ENCODE peak calls at places on chromosomes 13 and 19, in four cellular contexts. A is HepG2, H is GM12878, L is A549. C is an unnamed sample.

GRCh38 chr13:102392810-102393209 is 9.0 kb downstream of the FGF14 start:
- DNase-seq in A (no peak), L (no peak), H (no peak), C (no peak)

GRCh38 chr13:113539176-113539575 is 45.4 kb upstream of the TFDP1 start:
- DNase-seq in A (no peak), H (no peak), L (no peak), C (no peak)

GRCh38 chr13:66009241-66009640 is 1220.9 kb downstream of the PCDH9 start:
- DNase-seq in H (no peak), L (no peak), A (no peak), C (no peak)

GRCh38 chr13:77000475-77000874 is 8.6 kb downstream of the CLN5 start:
- DNase-seq in L (no peak), A (no peak), H (no peak), C (no peak)

GRCh38 chr13:31749929-31750328 is 10.6 kb downstream of the RXFP2 start:
- DNase-seq in H (no peak), A (no peak), L (no peak), C (no peak)

GRCh38 chr19:44927746-44928145 is 13.3 kb downstream of the APOC1 start:
- DNase-seq in H (no peak), A (no peak), L (no peak), C (no peak)

GRCh38 chr13:71870036-71870435 is 3.0 kb upstream of the DACH1 start:
- DNase-seq in A (no peak), H (no peak), L (no peak), C (no peak)

GRCh38 chr19:44401108-44401786 is at the start of gene ZNF285:
- DNase-seq in A (peak; percentile 84), H (peak; percentile 1), L (peak; percentile 99), C (peak; percentile 87)

GRCh38 chr13:114109646-114110045 is 22.8 kb downstream of the RASA3 start:
- DNase-seq in H (no peak), A (no peak), L (no peak), C (no peak)

GRCh38 chr19:17138937-17139598 is 63.5 kb downstream of the MYO9B start:
- DNase-seq in L (no peak), H (no peak), A (peak; percentile 52), C (no peak)

GRCh38 chr13:98394820-98395510 is 181.9 kb downstream of the STK24 start:
- DNase-seq in A (no peak), H (no peak), L (no peak), C (no peak)

GRCh38 chr19:850221-850978 is 1.7 kb upstream of the ELANE start:
- DNase-seq in A (no peak), H (no peak), L (peak; percentile 92), C (peak; percentile 41)

GRCh38 chr13:112693831-112694497 is 4.1 kb downstream of the ATP11A start:
- DNase-seq in A (no peak), H (no peak), L (no peak), C (no peak)

GRCh38 chr13:49308104-49308875 is 60.6 kb downstream of the CDADC1 start:
- DNase-seq in A (peak; percentile 63), L (no peak), H (no peak), C (no peak)

GRCh38 chr13:30880151-30880551 is 25.9 kb upstream of the MEDAG start:
- DNase-seq in A (no peak), L (no peak), H (no peak), C (no peak)

GRCh38 chr19:52542984-52543664 is 15.7 kb downstream of the ZNF808 start:
- DNase-seq in A (no peak), H (peak; percentile 66), L (no peak), C (no peak)

GRCh38 chr13:75417006-75417384 is 65.0 kb downstream of the TBC1D4 start:
- DNase-seq in H (no peak), A (no peak), L (no peak), C (no peak)

GRCh38 chr13:75416327-75417005 is 65.5 kb downstream of the TBC1D4 start:
- DNase-seq in A (no peak), L (no peak), H (peak; percentile 36), C (no peak)

GRCh38 chr13:75414036-75414827 is 67.7 kb downstream of the TBC1D4 start:
- DNase-seq in A (no peak), H (no peak), L (no peak), C (no peak)

GRCh38 chr13:75417647-75418046 is 64.3 kb downstream of the TBC1D4 start:
- DNase-seq in H (no peak), A (no peak), L (no peak), C (no peak)

DNA sequence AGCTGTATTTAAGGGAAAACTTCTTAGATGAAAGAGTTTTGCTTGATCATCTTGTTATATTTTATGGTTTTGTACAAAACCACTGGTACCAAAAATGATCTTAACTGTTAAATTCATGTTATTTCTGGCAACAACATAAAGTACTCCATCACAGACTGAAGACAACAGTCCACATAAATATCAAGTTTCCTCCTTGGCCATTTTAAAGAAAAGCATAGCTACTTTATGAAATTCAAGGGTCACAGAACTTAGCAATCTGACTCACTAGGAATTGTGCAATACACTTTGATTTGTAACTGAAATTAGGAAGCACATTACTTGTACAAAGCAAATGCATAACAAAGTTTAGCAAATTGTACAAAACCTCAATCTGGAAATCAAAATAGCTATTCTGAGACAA is 66.2 kb downstream of the TBC1D4 start:
- DNase-seq in H (no peak), A (no peak), L (no peak), C (no peak)
- H3K4me1 ChIP-seq in H (peaks cover 17% of the 10 kb centered on the region), A (peaks cover 96% of the 10 kb centered on the region), L (peaks cover 55% of the 10 kb centered on the region), C (no peaks in the 10 kb centered on the region)

DNA sequence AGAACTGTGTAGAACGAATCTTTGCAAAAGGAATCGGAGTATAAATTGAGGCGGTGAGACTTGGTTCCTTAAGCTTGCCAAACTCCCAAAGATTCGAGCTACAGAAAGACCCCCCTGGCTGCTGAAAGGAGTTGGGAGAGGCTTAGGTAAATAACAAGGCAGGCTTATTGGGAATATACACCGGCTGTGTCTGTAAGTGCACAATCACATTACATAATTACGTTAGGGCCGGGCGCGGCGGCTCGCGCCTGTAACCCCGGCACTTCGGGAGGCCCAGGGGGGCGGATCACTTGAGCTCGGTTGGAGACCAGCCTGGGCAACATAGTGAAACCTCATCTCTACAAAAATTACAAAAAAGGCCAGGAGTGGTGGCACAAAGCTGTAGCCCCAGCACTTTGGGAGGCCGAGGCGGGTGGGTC is 12.2 kb downstream of the TMEM160 start:
- DNase-seq in A (no peak), H (no peak), L (peak; percentile 59), C (peak; percentile 63)
- TF ChIP-seq POLR2AphosphoS2 in A (no peak), H (no peak), L (no peak), C (no peak)

DNA sequence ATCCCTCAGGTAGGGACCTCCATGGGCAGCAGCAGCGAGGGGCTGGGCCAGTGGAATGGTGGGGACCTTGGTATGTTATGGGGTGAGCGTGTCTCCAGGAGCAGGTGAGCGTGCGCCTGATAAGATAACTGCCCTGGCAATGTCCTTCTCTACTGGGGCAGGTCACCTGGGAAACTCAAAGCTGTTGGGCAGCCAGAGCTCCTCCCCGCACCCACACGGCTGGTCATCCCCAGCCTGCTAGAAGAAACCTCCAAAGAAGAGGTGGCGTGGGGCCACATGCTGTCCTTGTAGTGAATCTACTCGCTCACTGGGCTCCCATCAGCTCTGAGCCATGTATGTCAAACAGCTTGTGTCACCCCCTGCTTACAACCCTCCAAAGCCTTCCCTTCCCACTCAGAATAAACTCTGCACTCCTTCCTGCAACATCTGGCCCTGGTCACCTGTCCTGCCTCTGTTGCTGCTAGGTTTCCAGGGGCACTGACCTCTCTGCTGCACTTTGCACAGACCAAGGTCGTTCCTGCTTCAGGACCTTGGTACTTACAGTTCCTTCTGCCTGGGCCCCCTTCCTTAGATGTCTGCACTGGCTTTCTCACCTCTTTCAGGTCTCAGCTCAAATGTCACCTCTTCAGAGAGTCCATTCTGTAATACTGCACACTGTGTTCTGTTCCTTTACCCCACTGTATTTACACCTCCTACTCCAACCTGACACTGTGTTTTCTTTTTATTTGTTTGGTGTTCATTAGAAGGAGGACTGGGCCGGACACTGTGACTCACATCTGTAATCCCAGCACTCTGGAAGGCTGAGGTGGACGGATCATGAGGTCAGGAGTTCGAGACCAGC is 1.8 kb upstream of the ATP4A start:
- DNase-seq in H (no peak), L (peak; percentile 13), A (no peak), C (no peak)
- H3K4me1 ChIP-seq in H (peaks cover 7% of the 10 kb centered on the region), L (no peaks in the 10 kb centered on the region), A (peaks cover 42% of the 10 kb centered on the region), C (peaks cover 7% of the 10 kb centered on the region)

GRCh38 chr19:5336195-5336965 is 4.2 kb downstream of the PTPRS start:
- DNase-seq in H (no peak), A (no peak), L (no peak), C (no peak)
- TF ChIP-seq POLR2AphosphoS2 in H (no peak), A (no peak), L (no peak), C (no peak)

GRCh38 chr19:42111811-42112210 is 20.4 kb downstream of the POU2F2 start:
- DNase-seq in A (no peak), H (no peak), L (no peak), C (no peak)
- H3K4me1 ChIP-seq in A (no peaks in the 10 kb centered on the region), H (peaks cover 55% of the 10 kb centered on the region), L (peaks cover 28% of the 10 kb centered on the region), C (peaks cover 5% of the 10 kb centered on the region)

DNA sequence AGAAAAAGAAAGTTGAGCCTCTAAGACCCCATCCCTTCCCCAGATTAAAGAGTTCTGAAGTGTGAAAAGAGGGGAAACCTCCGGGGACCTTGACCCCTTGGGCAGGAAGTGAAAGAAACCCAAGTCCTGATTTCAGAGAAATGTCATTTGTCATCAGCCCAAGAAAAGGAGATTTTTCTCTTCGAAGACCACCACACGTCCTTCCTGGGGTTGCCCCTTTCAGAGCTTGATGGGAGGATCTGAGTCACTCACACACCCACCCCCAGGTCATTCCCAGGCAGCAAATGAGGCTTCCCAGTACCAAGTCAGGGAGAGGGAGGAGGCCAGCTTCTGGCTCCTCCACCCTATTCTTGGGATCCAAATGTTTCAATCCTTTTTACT is 5.3 kb upstream of the KMT2B start:
- DNase-seq in A (no peak), L (no peak), H (no peak), C (no peak)
- TF ChIP-seq POLR2AphosphoS2 in A (no peak), L (no peak), H (no peak), C (no peak)

DNA sequence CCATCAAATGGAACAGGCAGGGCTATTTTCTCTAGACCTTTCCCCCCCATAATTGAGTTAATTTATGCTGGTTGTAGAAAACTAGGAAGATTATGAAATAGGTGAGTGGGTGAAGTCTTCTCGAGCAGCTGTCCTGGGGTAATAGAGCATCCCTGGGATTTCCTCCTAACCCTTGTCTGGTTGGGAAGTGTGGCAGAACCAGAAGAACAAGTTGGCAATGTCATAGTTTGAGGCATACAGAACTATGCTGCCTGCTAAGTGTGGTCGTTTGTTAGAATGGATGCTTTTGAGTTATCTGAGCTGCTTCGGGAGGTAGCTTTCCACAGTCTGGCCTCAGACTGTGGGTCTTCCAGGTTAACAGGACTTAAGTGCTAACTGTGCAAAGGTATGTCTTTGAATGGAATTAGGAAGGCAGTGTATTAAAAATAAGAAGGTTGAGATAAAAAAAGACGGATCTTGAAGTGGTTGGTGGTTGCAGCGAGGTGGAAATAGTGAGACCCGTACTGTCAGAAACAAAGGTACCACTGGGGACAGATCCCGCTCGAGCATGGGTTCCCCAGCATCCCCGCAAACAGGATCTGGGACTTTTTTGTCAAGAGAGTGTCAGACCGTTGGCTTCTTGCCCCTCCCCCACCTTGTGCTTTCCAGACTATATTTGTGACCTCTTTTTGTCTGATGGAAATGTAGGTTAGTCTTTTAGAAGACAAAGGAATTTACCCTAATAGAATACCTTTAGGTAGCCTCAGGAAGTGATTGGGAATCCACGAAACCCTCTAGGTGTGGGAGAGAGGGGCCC is 4.0 kb downstream of the GATAD2A start:
- DNase-seq in L (no peak), A (no peak), H (no peak), C (no peak)
- H3K4me1 ChIP-seq in L (peaks cover 18% of the 10 kb centered on the region), A (peaks cover 56% of the 10 kb centered on the region), H (peaks cover 33% of the 10 kb centered on the region), C (peaks cover 37% of the 10 kb centered on the region)

DNA sequence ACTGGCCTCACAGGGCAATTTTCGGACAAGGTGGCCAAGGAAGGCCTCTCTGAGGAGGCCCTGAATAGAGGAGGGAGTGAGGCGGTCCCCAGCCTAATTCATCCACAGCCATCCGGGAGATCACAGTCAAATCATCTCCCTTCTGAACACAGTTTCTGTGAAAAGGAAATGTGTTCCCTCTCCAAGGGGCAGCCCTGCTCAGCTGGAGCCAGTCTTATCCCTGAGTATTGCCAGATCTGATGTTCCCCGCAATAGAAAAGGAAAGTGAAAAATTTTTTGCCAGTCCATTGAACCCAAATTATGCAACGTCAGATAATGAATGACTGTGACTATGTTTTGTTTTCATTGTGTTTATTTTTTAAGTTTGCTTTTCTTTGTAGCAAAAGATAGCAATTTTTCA is 125.9 kb downstream of the SIPA1L3 start:
- DNase-seq in A (no peak), L (no peak), H (no peak), C (no peak)
- TF ChIP-seq POLR2AphosphoS2 in A (no peak), L (no peak), H (no peak), C (no peak)

C was measured in K562.